ENCODE peak calls at places on chromosomes 1 and 21, in ten cellular contexts. Z is fibroblast of lung, D is astrocyte, U is MM.1S, J is GM23248, Q is mammary epithelial cell, Y is GM23338, W is hepatocyte, O is HCT116, L is PC-9. F is an unnamed sample.

GRCh38 chr1:179923044-179923443 is 31.6 kb upstream of the CEP350 start:
- DNase-seq in Y (no peak), Z (no peak), D (no peak), J (no peak), Q (no peak), U (no peak), L (no peak), W (no peak), O (no peak), F (no peak)

GRCh38 chr21:41207401-41208388 is 39.7 kb downstream of the BACE2 start:
- DNase-seq in O (no peak), U (peak; percentile 48), W (peak; percentile 30), Y (no peak), D (peak; percentile 82), Q (peak; percentile 94), L (no peak), J (peak; percentile 78), Z (peak; percentile 83), F (no peak)

GRCh38 chr1:211928993-211929637 is 98.6 kb upstream of the LPGAT1 start:
- DNase-seq in Y (peak; percentile 60), Q (peak; percentile 44), W (peak; percentile 77), O (no peak), U (no peak), L (peak; percentile 48), D (no peak), J (peak; percentile 24), Z (no peak), F (no peak)

GRCh38 chr1:107935396-107936064 is 29.4 kb downstream of the VAV3 start:
- DNase-seq in J (peak; percentile 53), D (no peak), Q (peak; percentile 17), L (no peak), O (no peak), W (no peak), U (no peak), Y (no peak), Z (no peak), F (no peak)

GRCh38 chr1:210440081-210440480 is 111.4 kb downstream of the HHAT start:
- DNase-seq in J (no peak), Y (no peak), O (no peak), D (no peak), L (no peak), Z (peak; percentile 21), Q (no peak), U (no peak), W (no peak), F (no peak)

GRCh38 chr1:8121261-8122159 is 95.4 kb upstream of the ERRFI1 start:
- DNase-seq in U (no peak), W (peak; percentile 61), D (peak; percentile 98), O (peak; percentile 95), J (no peak), Z (peak; percentile 99), L (peak; percentile 63), Q (peak; percentile 78), Y (no peak), F (no peak)

GRCh38 chr1:15885701-15886612 is 38.5 kb downstream of the SPEN start:
- DNase-seq in Q (peak; percentile 86), Z (peak; percentile 89), Y (peak; percentile 94), L (peak; percentile 94), W (peak; percentile 98), D (peak; percentile 78), J (peak; percentile 93), U (no peak), O (peak; percentile 41), F (peak; percentile 53)

GRCh38 chr1:10980094-10980577 is 32.3 kb upstream of the TARDBP start:
- DNase-seq in Q (peak; percentile 78), Y (peak; percentile 99), J (peak; percentile 93), U (no peak), D (peak; percentile 64), O (no peak), L (peak; percentile 93), W (peak; percentile 78), Z (peak; percentile 82), F (no peak)

GRCh38 chr1:44033756-44034155 is 2.5 kb upstream of the SLC6A9 start:
- DNase-seq in U (no peak), Y (no peak), Z (no peak), J (no peak), Q (no peak), D (no peak), L (no peak), O (no peak), W (no peak), F (no peak)

GRCh38 chr1:44031051-44031899 is at the start of gene SLC6A9:
- DNase-seq in Q (peak; percentile 67), L (peak; percentile 76), U (peak; percentile 53), D (peak; percentile 72), O (no peak), Y (peak; percentile 82), J (peak; percentile 71), Z (peak; percentile 81), W (peak; percentile 78), F (peak; percentile 38)

GRCh38 chr1:44031900-44032817 is 897 bp upstream of the SLC6A9 start:
- DNase-seq in D (no peak), Q (peak; percentile 19), Z (no peak), O (no peak), W (no peak), J (no peak), Y (peak; percentile 49), U (no peak), L (peak; percentile 45), F (no peak)

GRCh38 chr1:44034423-44034822 is 3.2 kb upstream of the SLC6A9 start:
- DNase-seq in Z (no peak), D (no peak), J (no peak), L (no peak), Q (no peak), W (no peak), Y (no peak), U (no peak), O (no peak), F (no peak)

DNA sequence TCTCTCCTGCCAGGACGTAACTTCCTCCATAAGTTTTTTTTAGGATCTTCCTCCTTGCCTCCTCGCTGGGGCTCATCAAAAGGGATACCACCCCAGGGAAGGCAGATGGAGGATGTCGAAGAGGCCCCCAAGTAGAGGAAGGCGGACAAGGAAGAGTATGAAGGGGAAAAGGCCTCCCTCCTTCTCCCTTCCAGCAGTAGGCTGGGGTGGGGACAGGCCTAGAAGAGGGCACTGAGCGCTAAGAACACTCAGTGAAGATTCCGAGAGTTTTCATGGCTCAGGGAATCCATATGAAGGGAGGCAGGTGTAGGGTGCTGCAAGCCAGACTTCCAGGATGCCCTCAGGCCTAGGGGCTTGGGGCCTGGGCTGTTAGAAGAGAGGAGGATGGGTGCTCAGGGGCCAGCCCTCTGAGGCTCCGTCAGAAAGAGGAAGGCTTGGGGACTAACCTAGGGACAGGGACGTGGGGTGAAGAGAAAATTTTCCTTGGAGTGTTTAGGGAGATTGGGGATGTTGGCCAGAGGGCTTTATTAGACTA is 1.8 kb upstream of the SLC6A9 start:
- DNase-seq in Z (no peak), L (no peak), O (no peak), Q (no peak), W (no peak), D (no peak), J (no peak), Y (no peak), U (no peak), F (no peak)
- H3K4me1 ChIP-seq in Z (peaks cover 19% of the 10 kb centered on the region), L (peaks cover 35% of the 10 kb centered on the region), O (peaks cover 32% of the 10 kb centered on the region), Q (peaks cover 32% of the 10 kb centered on the region), W (peaks cover 38% of the 10 kb centered on the region), D (peaks cover 15% of the 10 kb centered on the region), J (peaks cover 18% of the 10 kb centered on the region), Y (peaks cover 24% of the 10 kb centered on the region), U (peaks cover 15% of the 10 kb centered on the region), F (peaks cover 38% of the 10 kb centered on the region)

DNA sequence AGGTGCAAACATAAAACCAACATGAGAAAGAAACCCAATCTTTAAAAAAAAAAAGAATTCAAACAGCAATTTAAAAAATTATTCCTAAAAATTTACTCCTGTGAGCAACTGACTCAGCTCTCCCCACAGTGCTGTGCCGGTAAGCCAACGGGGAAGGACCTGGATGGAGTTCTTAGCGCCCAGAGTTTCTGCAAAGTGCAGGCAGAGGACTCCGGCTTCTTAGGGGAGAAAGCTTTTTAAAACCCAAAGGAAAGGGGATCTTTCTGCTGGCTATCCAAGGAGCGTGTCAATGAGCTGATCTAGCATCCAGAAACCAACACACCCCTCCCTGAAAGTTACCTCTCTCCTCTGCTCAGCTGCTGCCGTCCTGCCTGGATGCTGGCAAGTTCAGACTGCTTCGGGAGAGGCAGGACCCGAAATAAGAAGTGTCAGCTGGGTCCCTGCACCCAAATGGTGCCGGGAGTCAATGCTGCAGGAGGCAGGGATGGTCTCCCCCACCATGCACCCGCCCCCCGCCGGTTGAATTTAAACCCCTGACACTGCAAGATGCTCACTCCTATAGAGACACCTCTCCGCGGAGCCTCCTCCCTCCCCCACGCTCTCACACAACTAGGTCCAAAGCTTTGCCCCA is 32.2 kb upstream of the H6PD start:
- DNase-seq in O (no peak), J (peak; percentile 57), W (no peak), L (no peak), Y (no peak), Q (no peak), U (no peak), Z (no peak), D (no peak), F (no peak)
- TF ChIP-seq EZH2 in O (no peak), J (no peak), W (peak; percentile 9), L (no peak), Y (no peak), Q (no peak), U (no peak), Z (peak; percentile 62), D (no peak), F (no peak)

GRCh38 chr21:45415943-45416611 is 11.1 kb downstream of the COL18A1 start:
- DNase-seq in W (peak; percentile 3), Q (no peak), D (no peak), J (no peak), L (no peak), O (no peak), U (no peak), Z (no peak), Y (no peak), F (no peak)

GRCh38 chr21:45417951-45418300 is 13.0 kb downstream of the COL18A1 start:
- DNase-seq in Z (no peak), D (no peak), Y (no peak), J (no peak), U (no peak), Q (no peak), L (no peak), W (peak; percentile 5), O (no peak), F (no peak)

GRCh38 chr21:45416619-45417018 is 11.7 kb downstream of the COL18A1 start:
- DNase-seq in J (no peak), O (no peak), W (peak; percentile 4), Y (peak; percentile 71), Z (no peak), U (no peak), Q (no peak), L (no peak), D (no peak), F (no peak)

GRCh38 chr21:45418301-45419071 is 13.5 kb downstream of the COL18A1 start:
- DNase-seq in O (no peak), Y (no peak), J (no peak), W (peak; percentile 4), U (no peak), L (no peak), Z (no peak), Q (no peak), D (no peak), F (no peak)

DNA sequence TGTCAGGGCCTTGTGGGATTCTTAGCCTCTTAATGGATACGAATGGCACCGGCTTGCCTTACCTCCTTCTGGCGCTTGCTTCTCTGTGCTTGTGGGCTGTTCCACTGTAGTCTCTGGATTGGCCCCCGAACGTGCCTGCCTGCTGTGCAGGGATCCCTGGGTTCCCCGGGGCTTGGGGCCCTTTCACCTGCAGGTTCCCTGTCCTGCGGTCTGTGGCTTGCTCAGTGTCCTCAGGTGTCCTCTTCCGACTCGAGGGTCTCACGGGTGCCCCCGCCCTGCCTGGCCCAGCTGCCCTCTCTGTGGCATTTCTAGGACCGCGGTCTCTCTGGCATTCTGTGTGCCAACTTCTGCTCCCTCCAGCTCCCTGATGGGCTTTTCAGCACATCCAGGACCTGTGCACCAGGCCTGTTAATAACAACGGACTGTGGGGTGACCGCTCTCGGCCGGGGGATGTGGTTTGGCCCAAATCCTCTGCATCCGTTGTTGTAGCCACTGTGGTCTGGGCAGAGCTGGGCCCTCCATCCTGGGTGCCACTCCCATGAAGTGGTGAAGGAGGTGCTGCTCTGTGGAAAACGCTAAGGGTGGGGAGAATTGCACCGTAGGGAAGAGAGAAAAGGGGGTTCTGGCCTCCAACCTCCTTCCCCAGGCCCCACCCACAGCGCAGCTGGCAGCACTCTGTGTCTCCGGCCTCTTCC is 12.4 kb downstream of the COL18A1 start:
- DNase-seq in Y (no peak), L (no peak), W (peak; percentile 3), U (no peak), J (no peak), O (no peak), Z (peak; percentile 44), Q (no peak), D (no peak), F (no peak)
- H3K4me1 ChIP-seq in Y (peaks cover 42% of the 10 kb centered on the region), L (peaks cover 10% of the 10 kb centered on the region), W (peaks cover 12% of the 10 kb centered on the region), U (no peaks in the 10 kb centered on the region), J (no peaks in the 10 kb centered on the region), O (peaks cover 9% of the 10 kb centered on the region), Z (no peaks in the 10 kb centered on the region), Q (peaks cover 12% of the 10 kb centered on the region), D (peaks cover 12% of the 10 kb centered on the region), F (peaks cover 7% of the 10 kb centered on the region)

DNA sequence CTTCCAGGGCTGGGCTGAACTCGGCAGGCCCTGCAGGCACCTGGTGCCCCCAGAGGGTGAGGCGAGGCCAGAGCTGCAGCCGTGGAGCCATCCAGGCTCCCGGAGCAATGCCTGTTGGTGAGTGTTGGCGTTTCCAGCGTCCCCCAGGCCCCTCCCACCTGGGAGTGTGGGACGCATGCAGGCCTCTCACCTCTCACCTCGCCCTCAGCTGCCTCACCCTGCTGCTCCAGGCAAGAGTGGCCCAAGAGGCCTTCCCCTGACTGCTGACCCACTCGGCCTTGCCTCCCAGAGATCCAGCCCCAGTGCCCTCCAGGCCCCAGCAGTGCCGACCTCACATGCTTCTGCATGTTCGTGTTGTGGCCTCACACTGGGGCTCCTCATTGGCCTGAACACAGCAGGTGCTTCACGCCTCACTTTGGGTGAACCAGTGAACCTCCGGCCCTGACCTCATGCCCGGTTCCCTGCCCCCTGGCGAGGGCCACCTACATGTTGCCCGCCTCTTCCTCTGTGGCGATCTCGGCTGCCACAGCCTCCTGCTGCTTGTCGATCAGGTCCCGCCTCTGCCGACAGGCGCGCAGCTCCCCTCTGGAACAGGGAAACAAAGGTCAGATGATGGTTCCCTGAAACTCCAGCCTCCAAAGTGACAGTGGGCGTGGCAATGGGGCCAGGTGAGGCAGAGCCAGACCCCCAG is 17.0 kb downstream of the CFAP74 start:
- DNase-seq in O (no peak), Z (no peak), Q (no peak), J (no peak), U (no peak), D (no peak), W (peak; percentile 1), L (no peak), Y (no peak), F (no peak)
- TF ChIP-seq EZH2 in O (no peak), Z (no peak), Q (no peak), J (no peak), U (no peak), D (no peak), W (no peak), L (no peak), Y (no peak), F (no peak)